ENCODE peak calls at places on chromosome 13, in six cellular contexts. E, H, A, K, W and D are unnamed samples.

GRCh38 chr13:29125934-29126424 is 305.8 kb downstream of the MTUS2 start:
- DNase-seq in E (no peak), H (no peak), A (no peak), K (no peak), W (no peak), D (no peak)

GRCh38 chr13:80342541-80343371 is 1.8 kb upstream of the SPRY2 start:
- DNase-seq in E (peak), H (peak), A (no peak), K (peak), W (peak), D (peak)

GRCh38 chr13:38262211-38262610 is 87.4 kb upstream of the UFM1 start:
- DNase-seq in E (peak), H (no peak), A (peak), K (no peak), W (no peak), D (no peak)

GRCh38 chr13:66895780-66896179 is 334.4 kb downstream of the PCDH9 start:
- DNase-seq in E (no peak), H (no peak), A (no peak), K (no peak), W (no peak), D (no peak)

GRCh38 chr13:44051405-44051804 is 171.7 kb downstream of the LACC1 start:
- DNase-seq in E (no peak), H (no peak), A (no peak), K (no peak), W (no peak), D (no peak)

GRCh38 chr13:49938274-49938673 is 2.1 kb upstream of the SPRYD7 start:
- DNase-seq in E (no peak), H (no peak), A (no peak), K (no peak), W (no peak), D (no peak)

GRCh38 chr13:60655268-60655667 is 258.2 kb downstream of the TDRD3 start:
- DNase-seq in E (no peak), H (no peak), A (no peak), K (no peak), W (no peak), D (no peak)

GRCh38 chr13:114097504-114097892 is 34.9 kb downstream of the RASA3 start:
- DNase-seq in E (no peak), H (no peak), A (no peak), K (no peak), W (no peak), D (no peak)

GRCh38 chr13:25231537-25231936 is 55.8 kb downstream of the MTMR6 start:
- DNase-seq in E (no peak), H (no peak), A (no peak), K (no peak), W (no peak), D (no peak)

GRCh38 chr13:44142911-44143665 is 230.5 kb upstream of the SERP2 start:
- DNase-seq in E (peak), H (no peak), A (no peak), K (no peak), W (no peak), D (no peak)

GRCh38 chr13:63625869-63626268 is 2210.2 kb upstream of the PCDH20 start:
- DNase-seq in E (peak), H (no peak), A (no peak), K (no peak), W (no peak), D (no peak)

GRCh38 chr13:79895416-79895815 is 414.5 kb downstream of the NDFIP2 start:
- DNase-seq in E (no peak), H (no peak), A (no peak), K (no peak), W (no peak), D (no peak)

GRCh38 chr13:55963934-55964333 is 1176.8 kb upstream of the PRR20A start:
- DNase-seq in E (no peak), H (no peak), A (no peak), K (no peak), W (no peak), D (no peak)

GRCh38 chr13:110560606-110561334 is 752 bp downstream of the RAB20 start:
- DNase-seq in E (no peak), H (peak), A (no peak), K (no peak), W (no peak), D (peak)

GRCh38 chr13:27622102-27622820 is 569 bp downstream of the POLR1D start:
- DNase-seq in E (peak), H (no peak), A (no peak), K (no peak), W (no peak), D (no peak)
- TF ChIP-seq CTCF in E (peak), H (peak), A (peak), K (no peak), W (peak), D (peak)

GRCh38 chr13:95298971-95299627 is 2.2 kb downstream of the ABCC4 start:
- DNase-seq in E (peak), H (no peak), A (no peak), K (no peak), W (no peak), D (peak)

GRCh38 chr13:95298169-95298940 is 2.9 kb downstream of the ABCC4 start:
- DNase-seq in E (no peak), H (no peak), A (no peak), K (no peak), W (no peak), D (no peak)

GRCh38 chr13:95292622-95293021 is 8.6 kb downstream of the ABCC4 start:
- DNase-seq in E (no peak), H (no peak), A (no peak), K (no peak), W (no peak), D (no peak)

GRCh38 chr13:95295026-95295425 is 6.2 kb downstream of the ABCC4 start:
- DNase-seq in E (peak), H (no peak), A (no peak), K (no peak), W (no peak), D (no peak)

GRCh38 chr13:95296326-95296939 is 4.8 kb downstream of the ABCC4 start:
- DNase-seq in E (no peak), H (no peak), A (no peak), K (peak), W (peak), D (peak)
- TF ChIP-seq CTCF in E (peak), H (peak), A (peak), K (peak), W (peak), D (peak)

DNA sequence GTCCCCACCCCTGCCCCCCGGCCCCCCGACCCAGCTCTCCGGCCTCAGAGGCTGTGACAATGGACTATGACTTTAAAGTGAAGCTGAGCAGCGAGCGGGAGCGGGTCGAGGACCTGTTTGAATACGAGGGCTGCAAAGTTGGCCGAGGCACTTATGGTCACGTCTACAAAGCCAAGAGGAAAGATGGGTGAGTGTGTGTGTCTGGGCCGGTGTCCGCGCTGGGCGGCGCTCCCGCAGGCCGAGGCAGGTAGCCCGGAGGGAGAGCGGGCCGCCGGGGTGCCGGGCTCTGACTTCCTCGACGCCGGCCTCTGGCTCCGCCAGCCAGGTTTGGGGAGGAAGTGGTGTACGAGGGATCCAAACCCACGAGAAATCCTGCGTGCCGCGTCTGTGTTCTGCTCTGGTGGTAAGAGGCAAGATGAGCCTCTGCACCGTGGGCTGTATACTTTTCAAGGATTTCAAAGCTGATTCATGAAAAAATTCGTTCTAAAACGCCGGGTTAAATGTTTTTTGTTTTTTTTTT is 714 bp downstream of the CDK8 start:
- DNase-seq in E (peak), H (peak), A (no peak), K (peak), W (peak), D (peak)
- TF ChIP-seq CTCF in E (no peak), H (no peak), A (no peak), K (no peak), W (no peak), D (no peak)

GRCh38 chr13:99158846-99159245 is 41.8 kb upstream of the UBAC2 start:
- DNase-seq in E (no peak), H (no peak), A (no peak), K (no peak), W (no peak), D (no peak)
- TF ChIP-seq CTCF in E (no peak), H (no peak), A (no peak), K (no peak), W (no peak), D (no peak)

DNA sequence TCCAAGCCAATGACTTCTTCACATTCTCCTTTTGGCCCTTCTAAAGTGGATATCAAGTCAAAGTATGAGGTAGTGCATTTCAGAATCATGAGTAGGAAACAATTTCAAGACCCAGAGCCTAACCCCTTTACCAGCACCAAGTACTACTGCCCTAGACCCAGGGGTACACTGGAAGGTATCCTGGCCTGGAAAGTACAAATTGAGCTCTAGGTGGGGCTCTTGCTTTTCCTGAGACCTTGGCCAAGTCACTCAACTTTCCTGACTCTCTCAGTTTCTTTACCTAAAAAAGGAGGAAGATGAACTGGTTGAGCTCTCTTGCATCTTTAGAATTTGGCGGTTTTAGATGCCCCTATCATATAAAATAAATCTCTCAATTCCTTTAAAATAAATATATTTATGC is 204.7 kb downstream of the FGF14 start:
- DNase-seq in E (peak), H (no peak), A (no peak), K (no peak), W (no peak), D (peak)
- TF ChIP-seq CTCF in E (peak), H (no peak), A (no peak), K (no peak), W (no peak), D (peak)